ENCODE peak calls at places on chromosomes 11 and 22, in ten cellular contexts. M is right atrium auricular region; W is thoracic aorta; B is colonic mucosa; R is AG04450; T is IMR-90; Z is WERI-Rb-1; H is breast epithelium; N is fibroblast of lung; V is CD8-positive, alpha-beta memory T cell. O is an unnamed sample. For H3K9me3, the result is how much of the 10 kb centered on the place peaks cover.

GRCh38 chr11:113384551-113384950 is 3.0 kb upstream of the ANKK1 start:
- DNase-seq in W (no peak), M (no peak), V (no peak), Z (no peak), T (peak), N (peak), R (peak), H (no peak), B (no peak), O (no peak)

GRCh38 chr11:70176940-70177689 is 26.0 kb upstream of the FADD start:
- DNase-seq in Z (peak), B (peak), V (peak), R (no peak), H (no peak), N (no peak), M (no peak), W (no peak), T (no peak), O (no peak)

GRCh38 chr11:107183963-107184362 is 165.7 kb upstream of the GUCY1A2 start:
- DNase-seq in H (no peak), Z (no peak), B (no peak), R (no peak), T (no peak), V (no peak), M (no peak), W (no peak), N (no peak), O (no peak)

GRCh38 chr11:7089328-7090251 is 792 bp downstream of the RBMXL2 start:
- DNase-seq in H (no peak), T (no peak), B (no peak), N (no peak), Z (no peak), M (no peak), R (no peak), V (no peak), W (no peak), O (no peak)

GRCh38 chr11:75762885-75763284 is 5.7 kb upstream of the DGAT2 start:
- DNase-seq in R (no peak), H (no peak), N (peak), V (no peak), M (no peak), Z (no peak), T (peak), B (no peak), W (no peak), O (peak)

GRCh38 chr22:38484244-38484643 is 16.3 kb downstream of the KDELR3 start:
- DNase-seq in W (no peak), M (no peak), T (no peak), B (no peak), H (no peak), N (no peak), R (no peak), V (no peak), Z (no peak), O (no peak)

GRCh38 chr11:65355013-65355775 is 643 bp downstream of the TIGD3 start:
- DNase-seq in W (no peak), M (no peak), H (peak), B (peak), N (no peak), R (no peak), Z (peak), V (peak), T (no peak), O (no peak)

GRCh38 chr11:69744435-69744834 is 30.7 kb downstream of the FGF4 start:
- DNase-seq in Z (no peak), R (peak), W (no peak), B (no peak), H (no peak), M (no peak), N (peak), V (no peak), T (peak), O (no peak)

GRCh38 chr22:49235463-49236300 is 592.0 kb downstream of the BRD1 start:
- DNase-seq in M (peak), V (no peak), N (no peak), B (peak), H (peak), R (no peak), Z (no peak), W (no peak), T (no peak), O (no peak)

GRCh38 chr11:69209936-69210659 is 54.4 kb downstream of the SMIM38 start:
- DNase-seq in N (no peak), Z (peak), R (no peak), T (no peak), M (no peak), H (peak), V (no peak), B (no peak), W (no peak), O (no peak)

GRCh38 chr11:47186937-47187681 is 875 bp upstream of the PACSIN3 start:
- DNase-seq in T (peak), W (no peak), B (peak), Z (peak), M (no peak), N (peak), V (peak), R (no peak), H (no peak), O (peak)

GRCh38 chr22:49946612-49947295 is 13.8 kb upstream of the PIM3 start:
- DNase-seq in Z (no peak), R (no peak), B (peak), N (no peak), M (no peak), H (no peak), W (no peak), V (no peak), T (no peak), O (no peak)

GRCh38 chr22:49241174-49241851 is 586.4 kb downstream of the BRD1 start:
- DNase-seq in T (no peak), V (no peak), H (no peak), Z (no peak), W (no peak), M (peak), B (no peak), R (no peak), N (no peak), O (no peak)

GRCh38 chr11:126647735-126648134 is 292.2 kb downstream of the ST3GAL4 start:
- DNase-seq in M (no peak), N (peak), Z (no peak), T (peak), H (no peak), R (peak), B (no peak), V (no peak), W (no peak), O (no peak)

GRCh38 chr11:66494935-66495334 is 14.7 kb downstream of the DPP3 start:
- DNase-seq in N (no peak), B (no peak), R (no peak), H (no peak), Z (peak), T (no peak), M (no peak), W (no peak), V (no peak), O (no peak)

GRCh38 chr11:102389253-102389652 is 42.2 kb downstream of the BIRC2 start:
- DNase-seq in R (no peak), V (no peak), N (no peak), W (no peak), H (no peak), Z (no peak), M (no peak), T (no peak), B (no peak), O (no peak)

GRCh38 chr11:46176421-46176820 is 55.2 kb upstream of the PHF21A start:
- DNase-seq in B (peak), N (no peak), R (no peak), H (no peak), V (no peak), W (no peak), T (no peak), M (no peak), Z (no peak), O (no peak)

GRCh38 chr11:68370211-68371111 is 58.1 kb downstream of the LRP5 start:
- DNase-seq in N (no peak), B (no peak), T (no peak), W (no peak), H (no peak), V (no peak), Z (no peak), R (no peak), M (peak), O (no peak)

GRCh38 chr11:130644187-130644586 is 195.7 kb downstream of the ADAMTS15 start:
- DNase-seq in B (peak), N (no peak), H (no peak), V (no peak), T (no peak), M (no peak), W (no peak), R (no peak), Z (no peak), O (no peak)

GRCh38 chr22:24521791-24522245 is 26.7 kb downstream of the UPB1 start:
- DNase-seq in B (peak), Z (peak), T (peak), V (no peak), R (no peak), N (peak), M (no peak), H (no peak), W (no peak), O (no peak)

GRCh38 chr11:103803062-103803461 is 233.4 kb upstream of the DDI1 start:
- DNase-seq in M (no peak), W (no peak), V (no peak), Z (no peak), H (no peak), R (no peak), B (no peak), N (no peak), T (peak), O (no peak)

GRCh38 chr11:9565822-9566560 is 7.5 kb upstream of the WEE1 start:
- DNase-seq in H (no peak), T (peak), V (no peak), R (peak), M (peak), B (peak), N (peak), W (peak), Z (peak), O (peak)

GRCh38 chr22:26972281-26972680 is 314.9 kb downstream of the MIAT start:
- DNase-seq in B (no peak), V (no peak), M (no peak), H (no peak), N (no peak), Z (no peak), T (no peak), W (no peak), R (no peak), O (no peak)

GRCh38 chr11:35954205-35954604 is 10.3 kb downstream of the LDLRAD3 start:
- DNase-seq in M (no peak), Z (no peak), W (no peak), H (no peak), V (no peak), B (no peak), N (no peak), R (no peak), T (no peak), O (no peak)

GRCh38 chr11:1305558-1306056 is 3.8 kb downstream of the TOLLIP start:
- DNase-seq in Z (no peak), H (no peak), M (peak), R (no peak), N (no peak), B (no peak), T (no peak), W (no peak), V (no peak), O (no peak)

GRCh38 chr22:45407793-45408192 is 5.6 kb downstream of the SMC1B start:
- DNase-seq in R (no peak), M (no peak), T (no peak), Z (no peak), N (no peak), B (no peak), V (no peak), H (no peak), W (no peak), O (no peak)

GRCh38 chr11:46696212-46696558 is 4.2 kb downstream of the ARHGAP1 start:
- DNase-seq in M (no peak), W (no peak), B (no peak), H (no peak), R (no peak), V (no peak), T (no peak), N (no peak), Z (no peak), O (no peak)

GRCh38 chr11:95078526-95078925 is 11.1 kb upstream of the ENDOD1 start:
- DNase-seq in T (peak), M (no peak), W (no peak), H (no peak), B (no peak), N (no peak), R (no peak), Z (no peak), V (no peak), O (no peak)

GRCh38 chr11:31805629-31806185 is 5.4 kb downstream of the PAX6 start:
- DNase-seq in W (no peak), R (no peak), B (no peak), H (no peak), T (no peak), V (no peak), N (no peak), Z (no peak), M (peak), O (no peak)

GRCh38 chr11:117428186-117428855 is 100.7 kb downstream of the CEP164 start:
- DNase-seq in Z (peak), R (no peak), B (no peak), N (no peak), H (no peak), W (no peak), M (no peak), T (no peak), V (no peak), O (no peak)

GRCh38 chr22:24432059-24432853 is 4.9 kb downstream of the ADORA2A start:
- DNase-seq in H (no peak), N (peak), W (no peak), T (peak), Z (no peak), B (peak), M (peak), R (no peak), V (peak), O (peak)

GRCh38 chr11:64208796-64209562 is 2.5 kb downstream of the FERMT3 start:
- DNase-seq in T (no peak), H (no peak), B (no peak), Z (no peak), V (no peak), W (no peak), N (no peak), R (no peak), M (no peak), O (no peak)

GRCh38 chr11:122082203-122082602 is 33.8 kb downstream of the BLID start:
- DNase-seq in M (no peak), W (no peak), T (peak), N (no peak), R (no peak), V (no peak), Z (no peak), H (no peak), B (no peak), O (no peak)

GRCh38 chr11:23399995-23400394 is 539.7 kb upstream of the CCDC179 start:
- DNase-seq in W (no peak), M (no peak), H (no peak), V (no peak), B (no peak), R (no peak), N (no peak), Z (no peak), T (no peak), O (no peak)

GRCh38 chr11:3014314-3014938 is 22.3 kb upstream of the NAP1L4 start:
- DNase-seq in N (no peak), T (no peak), V (peak), M (no peak), Z (no peak), B (no peak), R (no peak), W (no peak), H (no peak), O (no peak)

GRCh38 chr22:38082986-38083710 is 836 bp downstream of the SLC16A8 start:
- DNase-seq in V (no peak), Z (peak), W (no peak), H (no peak), T (no peak), B (no peak), M (no peak), R (no peak), N (no peak), O (no peak)

GRCh38 chr11:6615046-6615445 is 3.0 kb upstream of the TAF10 start:
- DNase-seq in N (no peak), R (no peak), B (no peak), H (no peak), Z (no peak), V (no peak), T (no peak), M (no peak), W (no peak), O (no peak)

GRCh38 chr22:32396746-32397145 is 15.3 kb downstream of the RTCB start:
- DNase-seq in M (no peak), R (no peak), B (no peak), T (no peak), N (no peak), Z (no peak), W (no peak), V (no peak), H (no peak), O (no peak)

GRCh38 chr11:76698321-76699043 is 27.9 kb upstream of the LRRC32 start:
- DNase-seq in N (no peak), V (no peak), Z (peak), W (no peak), H (no peak), R (no peak), M (no peak), T (no peak), B (no peak), O (no peak)

GRCh38 chr11:65118097-65118837 is 766 bp upstream of the ZNHIT2 start:
- DNase-seq in T (no peak), W (no peak), H (no peak), V (no peak), B (no peak), M (no peak), Z (no peak), R (no peak), N (no peak), O (no peak)

GRCh38 chr22:39994566-39995345 is at the start of gene FAM83F:
- DNase-seq in Z (no peak), R (no peak), M (no peak), B (peak), T (no peak), V (no peak), H (no peak), W (no peak), N (no peak), O (no peak)
- H3K4me3 ChIP-seq in Z (no peak), R (no peak), M (no peak), B (peak), T (no peak), V (no peak), H (peak), W (peak), N (no peak), O (peak)

GRCh38 chr22:17267661-17268330 is 48.6 kb upstream of the ADA2 start:
- DNase-seq in M (no peak), V (no peak), W (no peak), T (no peak), H (no peak), R (no peak), B (no peak), N (no peak), Z (no peak), O (no peak)

GRCh38 chr22:17262976-17263375 is 43.7 kb upstream of the ADA2 start:
- DNase-seq in T (no peak), N (no peak), R (no peak), B (no peak), W (no peak), V (no peak), M (no peak), Z (no peak), H (no peak), O (no peak)

GRCh38 chr22:17264321-17265052 is 45.3 kb upstream of the ADA2 start:
- DNase-seq in N (peak), T (peak), V (no peak), H (no peak), Z (no peak), W (no peak), M (no peak), R (no peak), B (no peak), O (no peak)

GRCh38 chr22:17266261-17266971 is 47.2 kb upstream of the ADA2 start:
- DNase-seq in Z (peak), H (no peak), M (no peak), T (no peak), B (peak), N (no peak), R (no peak), V (peak), W (no peak), O (no peak)

DNA sequence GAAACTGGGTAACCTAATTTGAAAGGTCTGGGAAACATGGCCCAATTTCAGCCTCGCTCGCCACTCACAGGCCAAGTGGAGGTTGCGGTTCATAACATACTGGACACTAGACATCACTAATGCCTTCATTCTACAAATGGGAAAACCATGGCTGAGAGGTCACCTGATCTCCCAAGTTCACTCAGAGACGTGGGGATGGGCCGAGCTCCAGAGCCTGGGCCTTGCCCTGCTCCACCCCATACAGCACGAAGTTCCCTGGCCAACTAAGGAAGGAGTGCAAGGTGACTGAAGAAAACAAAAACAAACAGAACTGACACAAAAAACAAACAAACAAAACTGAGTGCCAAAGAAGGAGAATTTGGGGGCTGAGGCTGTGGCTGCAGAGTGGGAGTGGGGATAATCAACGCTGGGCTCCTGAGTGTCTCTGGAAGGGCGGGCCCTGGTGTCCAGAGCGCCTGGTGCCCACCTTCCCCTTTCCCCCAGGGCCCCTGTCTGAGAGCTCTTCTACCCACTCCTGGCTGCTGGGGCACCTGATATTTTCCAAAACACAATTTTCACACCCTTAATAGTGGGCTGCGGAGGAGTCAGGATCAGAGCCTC is 46.5 kb upstream of the ADA2 start:
- DNase-seq in Z (no peak), N (no peak), T (no peak), W (no peak), M (no peak), B (peak), H (no peak), R (no peak), V (no peak), O (no peak)
- H3K27ac ChIP-seq in Z (no peak), N (no peak), T (no peak), W (no peak), M (peak), B (peak), H (no peak), R (no peak), V (no peak), O (no peak)

GRCh38 chr11:41612415-41612814 is 153.0 kb upstream of the LRRC4C start:
- DNase-seq in T (no peak), Z (no peak), N (no peak), V (no peak), W (no peak), B (no peak), M (no peak), H (no peak), R (no peak), O (no peak)
- H3K9me3 ChIP-seq in T (under half), Z (under half), N (under half), V (under half), W (under half), B (under half), M (under half), H (under half), R (under half), O (under half)

DNA sequence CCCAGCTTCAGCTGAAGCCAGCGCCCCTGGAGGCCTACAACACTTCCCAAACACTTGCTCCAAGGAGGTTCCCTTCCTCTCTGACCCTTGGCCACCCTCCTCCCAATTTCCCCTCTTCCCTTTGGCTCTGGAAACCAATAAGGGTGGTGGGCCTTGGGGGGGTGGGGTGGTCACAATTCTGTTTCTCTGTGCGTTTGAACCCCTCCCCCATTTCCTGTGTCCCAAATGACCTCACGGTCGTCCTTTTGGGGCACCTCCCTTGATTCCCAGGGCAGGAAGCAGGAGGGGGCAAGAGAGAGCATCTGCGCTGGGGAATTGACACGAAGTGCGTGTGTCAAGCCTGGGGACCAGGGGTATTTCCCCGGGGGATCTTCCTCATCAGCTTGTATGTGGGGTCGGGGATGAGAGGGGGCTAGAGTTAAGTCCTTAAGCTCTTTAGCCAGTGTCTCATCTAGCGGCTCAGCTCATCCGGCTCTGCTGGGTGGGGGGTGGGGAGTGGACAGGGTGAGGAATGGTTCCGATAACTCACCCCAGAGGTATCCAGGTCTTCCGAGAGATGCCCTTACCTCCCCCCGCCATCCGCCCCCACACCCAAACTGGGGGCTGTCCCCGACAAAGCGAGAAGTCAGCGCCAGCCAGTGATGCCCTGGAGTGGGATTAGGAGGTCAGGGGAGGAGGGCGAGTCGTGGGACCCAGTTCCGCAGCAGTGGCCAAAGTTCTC is 629 bp downstream of the ESAM start:
- DNase-seq in M (no peak), N (no peak), W (no peak), B (no peak), Z (peak), V (no peak), T (no peak), R (no peak), H (no peak), O (no peak)
- H3K4me3 ChIP-seq in M (peak), N (peak), W (peak), B (peak), Z (peak), V (peak), T (no peak), R (no peak), H (peak), O (peak)

GRCh38 chr22:36374603-36375024 is 13.2 kb downstream of the MYH9 start:
- DNase-seq in M (no peak), T (peak), W (no peak), B (no peak), Z (no peak), H (no peak), R (no peak), N (no peak), V (peak), O (no peak)
- H3K27ac ChIP-seq in M (peak), T (peak), W (peak), B (peak), Z (no peak), H (peak), R (peak), N (peak), V (peak), O (peak)